ENCODE peak calls at places on chromosomes 7 and 10, in five cellular contexts. X is mammary epithelial cell, P is left lung, T is psoas muscle, R is neural progenitor cell. K is an unnamed sample.

GRCh38 chr10:17580853-17581252 is 36.3 kb downstream of the HACD1 start:
- DNase-seq in X (no peak), P (no peak), T (no peak), R (no peak), K (no peak)

GRCh38 chr7:43658718-43659548 is 70.4 kb downstream of the COA1 start:
- DNase-seq in R (no peak), X (peak; percentile 78), T (no peak), P (no peak), K (peak; percentile 78)

GRCh38 chr7:24476227-24476626 is 97.0 kb upstream of the PALS2 start:
- DNase-seq in X (no peak), T (peak; percentile 14), R (no peak), P (no peak), K (no peak)

GRCh38 chr10:1464866-1465265 is 272.5 kb downstream of the ADARB2 start:
- DNase-seq in R (no peak), X (no peak), T (no peak), P (no peak), K (no peak)

GRCh38 chr7:90720970-90721768 is 125.0 kb downstream of the CDK14 start:
- DNase-seq in R (no peak), P (no peak), T (peak; percentile 14), X (peak; percentile 36), K (peak; percentile 74)

GRCh38 chr7:115356139-115356746 is 434.3 kb downstream of the MDFIC start:
- DNase-seq in T (no peak), X (no peak), P (no peak), R (peak; percentile 26), K (peak; percentile 64)

GRCh38 chr7:116776610-116777289 is 85.6 kb upstream of the CAPZA2 start:
- DNase-seq in X (peak; percentile 96), T (no peak), P (no peak), R (no peak), K (peak; percentile 43)

GRCh38 chr10:13787015-13787421 is 200.3 kb downstream of the PRPF18 start:
- DNase-seq in P (no peak), R (no peak), T (no peak), X (peak; percentile 70), K (no peak)

GRCh38 chr7:6221340-6222319 is 50.8 kb downstream of the CYTH3 start:
- DNase-seq in R (no peak), P (no peak), T (no peak), X (no peak), K (no peak)

GRCh38 chr7:36852931-36853330 is 128.6 kb upstream of the AOAH start:
- DNase-seq in R (no peak), P (no peak), T (no peak), X (no peak), K (no peak)

GRCh38 chr7:81833401-81833800 is 63.6 kb upstream of the HGF start:
- DNase-seq in R (no peak), T (no peak), P (no peak), X (no peak), K (peak; percentile 33)

GRCh38 chr10:19333631-19334030 is 285.0 kb downstream of the MALRD1 start:
- DNase-seq in R (no peak), T (no peak), P (no peak), X (no peak), K (no peak)

GRCh38 chr7:2157473-2158279 is 75.1 kb downstream of the MAD1L1 start:
- DNase-seq in R (peak; percentile 26), T (peak; percentile 56), P (peak; percentile 70), X (no peak), K (peak; percentile 36)

GRCh38 chr10:59383908-59384307 is 21.6 kb upstream of the FAM13C start:
- DNase-seq in T (no peak), X (no peak), P (no peak), R (no peak), K (no peak)

GRCh38 chr7:45212606-45213005 is 55.0 kb downstream of the RAMP3 start:
- DNase-seq in P (no peak), X (no peak), R (no peak), T (no peak), K (no peak)

GRCh38 chr7:90210925-90211324 is 615 bp upstream of the STEAP2 start:
- DNase-seq in R (no peak), P (no peak), X (no peak), T (no peak), K (no peak)

GRCh38 chr10:71975087-71975890 is 11.1 kb downstream of the CHST3 start:
- DNase-seq in R (no peak), X (peak; percentile 75), T (peak; percentile 89), P (no peak), K (peak; percentile 46)

GRCh38 chr10:49092477-49092876 is 22.8 kb downstream of the VSTM4 start:
- DNase-seq in P (no peak), T (no peak), X (no peak), R (no peak), K (no peak)

GRCh38 chr10:114301177-114301576 is 62.1 kb downstream of the VWA2 start:
- DNase-seq in T (no peak), X (peak; percentile 92), P (peak; percentile 21), R (no peak), K (no peak)

GRCh38 chr10:106955133-106955532 is 209.4 kb downstream of the SORCS1 start:
- DNase-seq in P (no peak), T (no peak), R (no peak), X (no peak), K (no peak)

GRCh38 chr7:81990395-81990794 is 220.5 kb upstream of the HGF start:
- DNase-seq in T (no peak), P (no peak), R (no peak), X (peak; percentile 39), K (peak; percentile 9)

GRCh38 chr7:15643000-15643705 is 43.3 kb downstream of the MEOX2 start:
- DNase-seq in X (no peak), T (no peak), P (no peak), R (no peak), K (no peak)

GRCh38 chr7:54915870-54916598 is 102.8 kb upstream of the EGFR start:
- DNase-seq in P (no peak), R (no peak), X (no peak), T (no peak), K (no peak)

GRCh38 chr7:30752979-30753378 is 1.0 kb downstream of the INMT start:
- DNase-seq in R (no peak), P (no peak), X (no peak), T (peak; percentile 87), K (peak; percentile 61)

GRCh38 chr7:75033064-75033463 is 40.5 kb downstream of the RCC1L start:
- DNase-seq in P (no peak), T (no peak), X (no peak), R (peak; percentile 42), K (no peak)

GRCh38 chr7:30935569-30935877 is 23.9 kb downstream of the AQP1 start:
- DNase-seq in T (no peak), R (no peak), X (no peak), P (no peak), K (no peak)

DNA sequence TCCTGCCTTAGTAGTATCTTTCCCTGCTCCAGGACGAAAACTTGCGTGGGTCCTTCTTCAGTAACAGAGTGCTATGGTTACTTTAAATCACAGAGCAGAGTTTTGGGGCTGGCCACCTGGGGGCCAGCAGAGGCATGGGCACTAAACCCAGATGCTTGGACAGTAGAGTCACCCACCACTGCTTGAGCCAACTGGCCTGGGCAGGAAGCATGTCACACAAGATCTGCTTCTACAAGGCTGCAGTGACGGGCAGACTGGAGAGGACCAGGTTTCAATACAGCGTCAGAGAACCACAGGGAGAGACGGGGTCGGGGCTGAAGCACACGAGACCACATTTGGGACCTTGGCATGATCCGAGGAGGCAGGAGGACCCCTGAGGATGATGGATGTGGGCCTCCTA is 14.3 kb upstream of the DMBT1 start:
- DNase-seq in P (no peak), T (no peak), X (no peak), R (no peak), K (no peak)
- H3K4me1 ChIP-seq in P (peaks cover 10% of the 10 kb centered on the region), T (no peaks in the 10 kb centered on the region), X (peaks cover 14% of the 10 kb centered on the region), R (no peaks in the 10 kb centered on the region), K (peaks cover 10% of the 10 kb centered on the region)

DNA sequence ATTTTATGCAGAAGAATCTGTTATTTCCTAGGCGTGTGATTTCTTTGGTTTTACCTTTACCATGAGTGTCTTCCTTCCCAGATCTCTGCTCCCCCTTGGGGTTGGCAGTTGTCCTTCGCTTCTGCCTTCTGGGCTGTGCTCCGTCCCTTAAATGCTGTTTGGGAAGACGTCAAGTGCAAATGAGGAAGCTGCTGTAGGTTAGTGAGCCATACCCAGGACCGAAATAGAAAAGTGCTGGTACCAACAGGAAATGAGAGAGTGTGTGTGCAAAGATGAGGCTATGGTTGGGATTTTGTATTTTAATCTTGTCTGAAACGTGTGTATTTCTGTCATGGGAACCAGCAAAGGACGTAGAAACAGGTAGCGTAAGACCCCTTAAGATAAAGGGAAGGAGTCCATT is 299.7 kb downstream of the KLF6 start:
- DNase-seq in R (no peak), X (no peak), P (no peak), T (no peak), K (no peak)
- H3K4me3 ChIP-seq in R (no peak overlapping the region), X (no peak overlapping the region), P (no peak overlapping the region), T (no peak overlapping the region), K (no peak overlapping the region)

DNA sequence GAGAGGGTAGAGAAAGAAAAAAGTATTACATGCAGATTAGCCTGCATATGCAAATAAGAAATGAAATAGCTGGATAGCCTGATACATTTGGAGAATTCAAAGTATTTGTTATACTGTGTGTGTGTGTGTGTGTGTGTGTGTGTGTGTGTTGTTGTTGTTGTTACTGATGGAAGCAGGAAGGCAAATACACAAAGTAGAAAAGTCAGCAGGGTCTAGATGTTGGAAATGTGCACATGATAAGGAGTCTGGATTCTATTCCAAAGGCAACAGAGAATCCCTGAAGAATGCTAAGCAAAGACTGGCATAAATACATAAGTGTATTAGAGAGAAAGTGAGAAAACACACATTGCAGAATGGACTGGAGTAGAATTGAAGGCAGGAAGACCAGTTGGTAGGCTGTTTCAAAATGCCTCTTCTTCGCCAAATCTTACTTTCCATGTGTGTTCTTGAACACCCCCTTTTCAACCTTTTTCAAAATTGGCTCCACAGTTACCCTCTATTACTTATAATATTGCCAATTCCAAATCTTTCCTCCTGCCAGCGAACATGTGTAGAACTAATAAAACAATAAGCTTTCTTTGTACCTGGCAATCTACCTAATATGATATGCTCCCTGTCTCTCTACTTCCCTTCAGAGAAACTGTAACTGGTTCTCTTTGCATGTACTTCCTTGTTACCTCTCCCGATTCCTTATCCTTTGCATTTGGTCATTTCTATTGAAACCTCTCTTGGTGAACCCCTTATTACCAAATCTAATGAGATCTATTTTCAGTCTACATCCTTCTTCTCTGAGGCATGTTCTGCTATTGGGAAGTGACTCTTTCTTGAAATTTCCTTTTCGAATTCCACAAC is 6.2 kb downstream of the CPED1 start:
- DNase-seq in R (no peak), P (no peak), X (no peak), T (no peak), K (peak; percentile 9)
- H3K4me1 ChIP-seq in R (no peaks in the 10 kb centered on the region), P (peaks cover 68% of the 10 kb centered on the region), X (peaks cover 8% of the 10 kb centered on the region), T (peaks cover 60% of the 10 kb centered on the region), K (peaks cover 50% of the 10 kb centered on the region)

DNA sequence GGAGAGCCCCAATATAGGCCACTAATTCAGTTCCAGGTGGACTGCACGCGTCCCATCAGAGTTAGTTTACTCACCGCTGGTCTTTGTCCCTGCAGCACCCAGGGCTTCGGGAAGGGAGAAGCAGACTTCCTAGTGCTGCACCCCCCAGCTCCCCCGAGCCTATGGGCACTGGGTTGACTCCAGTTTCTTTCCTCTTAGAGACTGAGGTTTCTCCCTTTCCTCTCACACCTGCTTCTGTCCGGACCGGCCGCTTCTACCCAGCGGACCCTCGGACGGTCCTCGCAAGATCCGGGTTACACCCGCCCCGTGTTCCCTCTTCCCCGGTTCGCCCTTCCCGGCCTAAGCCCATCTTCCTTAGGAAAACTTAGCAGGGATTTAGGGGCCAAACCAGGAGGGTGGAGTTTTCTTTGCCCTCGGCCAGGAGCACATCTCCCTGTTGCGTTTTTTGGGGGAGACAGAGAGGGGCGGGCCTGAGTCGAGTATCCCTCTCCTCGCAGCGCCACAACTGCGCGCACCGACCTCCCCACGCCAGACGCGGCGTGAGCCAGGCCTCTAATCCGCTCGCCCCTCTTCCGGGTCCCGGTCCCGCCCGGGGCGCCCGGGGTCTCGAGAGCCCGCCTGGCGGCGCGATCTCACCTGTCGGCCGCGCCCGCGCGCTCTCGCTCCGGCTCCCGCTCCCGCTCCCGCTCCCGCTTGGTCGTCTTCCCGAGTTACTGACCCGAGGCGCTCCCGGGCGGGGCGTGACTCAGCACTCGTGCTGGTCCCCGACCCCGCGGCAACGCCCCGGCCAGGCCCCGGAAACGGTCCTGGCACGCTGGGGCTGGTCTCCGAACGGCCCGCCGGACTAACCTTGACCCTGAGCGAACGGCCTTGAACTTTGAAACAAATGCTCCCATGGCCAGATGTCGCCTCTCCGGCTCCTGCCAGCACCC is at the start of gene AIFM2:
- DNase-seq in P (peak; percentile 84), T (peak; percentile 89), X (peak; percentile 68), R (peak; percentile 85), K (peak; percentile 88)
- H3K4me3 ChIP-seq in P (peak within 1 kb of the TSS; percentile 67), T (peak within 1 kb of the TSS; percentile 82), X (peak within 1 kb of the TSS; percentile 53), R (peak within 1 kb of the TSS; percentile 52), K (peak within 1 kb of the TSS; percentile 86)